ENCODE peak calls at places on chromosome 15, in four cellular contexts. One of them, this sample, is unnamed. For H4K20me1, the result is how much of the 10 kb centered on the place peaks cover.

GRCh38 chr15:67720556-67721175 is 104.6 kb upstream of the SKOR1 start:
- DNase-seq in SK-N-SH: no peak
- DNase-seq in HCT116: no peak
- DNase-seq in endothelial cell of umbilical vein: no peak
- DNase-seq in this sample: no peak

GRCh38 chr15:24746094-24746493 is 70.5 kb downstream of the NPAP1 start:
- DNase-seq in endothelial cell of umbilical vein: no peak
- DNase-seq in SK-N-SH: no peak
- DNase-seq in HCT116: no peak
- DNase-seq in this sample: no peak

GRCh38 chr15:81888748-81889479 is 156.9 kb downstream of the MEX3B start:
- DNase-seq in endothelial cell of umbilical vein: no peak
- DNase-seq in SK-N-SH: no peak
- DNase-seq in HCT116: no peak
- DNase-seq in this sample: no peak

GRCh38 chr15:83199288-83199687 is 8.3 kb downstream of the HDGFL3 start:
- DNase-seq in SK-N-SH: no peak
- DNase-seq in HCT116: no peak
- DNase-seq in endothelial cell of umbilical vein: no peak
- DNase-seq in this sample: no peak

GRCh38 chr15:77071338-77072223 is 672 bp upstream of the TSPAN3 start:
- DNase-seq in SK-N-SH: no peak
- DNase-seq in endothelial cell of umbilical vein: no peak
- DNase-seq in HCT116: no peak
- DNase-seq in this sample: no peak

GRCh38 chr15:70670680-70671079 is 92.7 kb downstream of the UACA start:
- DNase-seq in HCT116: no peak
- DNase-seq in endothelial cell of umbilical vein: peak
- DNase-seq in SK-N-SH: no peak
- DNase-seq in this sample: no peak

GRCh38 chr15:90924375-90924774 is 8.0 kb downstream of the HDDC3 start:
- DNase-seq in SK-N-SH: no peak
- DNase-seq in HCT116: no peak
- DNase-seq in endothelial cell of umbilical vein: no peak
- DNase-seq in this sample: no peak

GRCh38 chr15:21267231-21267630 is 173.1 kb downstream of the POTEB3 start:
- DNase-seq in HCT116: no peak
- DNase-seq in endothelial cell of umbilical vein: no peak
- DNase-seq in SK-N-SH: no peak
- DNase-seq in this sample: peak

GRCh38 chr15:42215854-42216829 is 8.0 kb upstream of the VPS39 start:
- DNase-seq in SK-N-SH: no peak
- DNase-seq in HCT116: no peak
- DNase-seq in endothelial cell of umbilical vein: peak
- DNase-seq in this sample: no peak

GRCh38 chr15:71387825-71388224 is 272.6 kb downstream of the THSD4 start:
- DNase-seq in HCT116: no peak
- DNase-seq in SK-N-SH: no peak
- DNase-seq in endothelial cell of umbilical vein: no peak
- DNase-seq in this sample: no peak

GRCh38 chr15:68614621-68615035 is 35.8 kb downstream of the CORO2B start:
- DNase-seq in endothelial cell of umbilical vein: no peak
- DNase-seq in SK-N-SH: no peak
- DNase-seq in HCT116: no peak
- DNase-seq in this sample: no peak

GRCh38 chr15:99578809-99579208 is 13.0 kb downstream of the MEF2A start:
- DNase-seq in SK-N-SH: no peak
- DNase-seq in HCT116: no peak
- DNase-seq in endothelial cell of umbilical vein: no peak
- DNase-seq in this sample: no peak

GRCh38 chr15:83845230-83845629 is 191.3 kb downstream of the ADAMTSL3 start:
- DNase-seq in HCT116: no peak
- DNase-seq in endothelial cell of umbilical vein: no peak
- DNase-seq in SK-N-SH: no peak
- DNase-seq in this sample: no peak

DNA sequence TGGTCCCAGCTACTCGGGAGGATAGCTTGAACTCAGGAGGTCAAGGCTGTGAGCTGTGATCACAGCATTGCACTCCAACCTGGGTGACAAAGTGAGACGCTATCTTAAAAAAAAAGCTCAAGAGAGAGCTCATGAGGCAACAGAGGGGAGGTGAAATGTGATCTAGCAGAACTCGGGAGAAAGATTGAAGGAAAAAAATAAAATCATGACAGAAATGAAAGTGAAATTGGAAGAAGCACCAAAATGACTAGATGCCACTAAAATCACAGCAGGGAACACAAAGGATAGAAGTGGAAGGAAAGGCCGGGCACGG is 109.4 kb upstream of the BNIP2 start:
- DNase-seq in endothelial cell of umbilical vein: no peak
- DNase-seq in SK-N-SH: no peak
- DNase-seq in HCT116: no peak
- DNase-seq in this sample: no peak
- H3K27ac ChIP-seq in endothelial cell of umbilical vein: no peak
- H3K27ac ChIP-seq in SK-N-SH: no peak
- H3K27ac ChIP-seq in HCT116: no peak
- H3K27ac ChIP-seq in this sample: no peak

DNA sequence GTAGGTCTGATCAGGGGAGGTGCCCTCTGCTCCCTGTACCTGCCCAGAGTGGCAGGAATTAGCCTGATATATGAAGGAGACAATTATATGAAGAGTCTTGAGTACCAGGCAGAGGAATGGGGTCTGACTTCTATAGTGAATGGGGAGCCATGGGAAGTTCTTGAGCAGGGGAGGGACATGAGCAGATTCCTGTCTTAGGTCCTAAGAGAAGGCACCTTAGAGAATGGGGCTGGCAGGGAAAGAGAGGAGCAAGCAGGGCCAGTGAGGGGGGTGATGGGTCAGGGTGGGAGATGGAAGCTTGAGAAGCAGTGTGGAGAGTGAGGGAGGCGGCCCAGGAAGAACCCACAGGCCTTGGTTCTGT is 12.4 kb downstream of the CD276 start:
- DNase-seq in SK-N-SH: no peak
- DNase-seq in HCT116: no peak
- DNase-seq in endothelial cell of umbilical vein: no peak
- DNase-seq in this sample: no peak
- H4K20me1 ChIP-seq in SK-N-SH: half or more
- H4K20me1 ChIP-seq in HCT116: under half
- H4K20me1 ChIP-seq in endothelial cell of umbilical vein: under half
- H4K20me1 ChIP-seq in this sample: under half

GRCh38 chr15:52569244-52569585 is 385 bp upstream of the ARPP19 start:
- DNase-seq in HCT116: no peak
- DNase-seq in endothelial cell of umbilical vein: no peak
- DNase-seq in SK-N-SH: no peak
- DNase-seq in this sample: no peak
- H3K27ac ChIP-seq in HCT116: peak
- H3K27ac ChIP-seq in endothelial cell of umbilical vein: peak
- H3K27ac ChIP-seq in SK-N-SH: peak
- H3K27ac ChIP-seq in this sample: peak

GRCh38 chr15:31337352-31338031 is 10.9 kb downstream of the KLF13 start:
- DNase-seq in HCT116: no peak
- DNase-seq in SK-N-SH: no peak
- DNase-seq in endothelial cell of umbilical vein: no peak
- DNase-seq in this sample: no peak

GRCh38 chr15:31338879-31339557 is 12.4 kb downstream of the KLF13 start:
- DNase-seq in HCT116: no peak
- DNase-seq in SK-N-SH: peak
- DNase-seq in endothelial cell of umbilical vein: peak
- DNase-seq in this sample: no peak

GRCh38 chr15:31339558-31339895 is 12.9 kb downstream of the KLF13 start:
- DNase-seq in SK-N-SH: no peak
- DNase-seq in endothelial cell of umbilical vein: no peak
- DNase-seq in HCT116: no peak
- DNase-seq in this sample: no peak

GRCh38 chr15:31336943-31337295 is 10.3 kb downstream of the KLF13 start:
- DNase-seq in SK-N-SH: no peak
- DNase-seq in endothelial cell of umbilical vein: no peak
- DNase-seq in HCT116: no peak
- DNase-seq in this sample: no peak

DNA sequence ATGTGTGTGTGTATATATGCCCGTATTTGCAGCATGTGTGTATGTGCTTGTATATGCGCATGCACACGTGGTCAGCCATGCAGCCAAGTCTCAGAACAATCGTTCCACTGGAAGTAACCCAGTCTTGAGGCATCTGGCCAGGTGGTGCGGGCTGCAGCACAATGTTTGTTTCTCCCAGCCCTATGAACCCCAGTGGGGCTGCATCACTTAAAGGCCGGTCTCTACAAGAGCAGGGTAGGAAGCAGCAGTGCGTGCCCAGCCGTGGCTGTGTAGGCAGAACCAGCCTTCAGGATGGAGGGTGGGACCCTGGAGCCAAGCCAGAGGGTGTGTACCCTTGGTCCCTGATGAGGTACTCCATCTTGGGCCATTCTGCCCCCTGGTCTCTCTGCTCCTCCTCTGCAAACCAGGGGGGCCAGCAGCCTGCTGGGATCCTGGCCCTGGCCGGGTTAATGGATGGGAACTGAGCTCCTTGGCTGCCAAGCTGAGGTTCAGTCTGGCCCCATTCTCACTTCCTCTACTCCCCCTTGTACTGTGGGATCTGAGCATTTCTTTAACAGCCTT is 11.8 kb downstream of the KLF13 start:
- DNase-seq in SK-N-SH: no peak
- DNase-seq in HCT116: no peak
- DNase-seq in endothelial cell of umbilical vein: no peak
- DNase-seq in this sample: no peak
- H4K20me1 ChIP-seq in SK-N-SH: half or more
- H4K20me1 ChIP-seq in HCT116: under half
- H4K20me1 ChIP-seq in endothelial cell of umbilical vein: under half
- H4K20me1 ChIP-seq in this sample: under half

This sample was measured in PC-9.